ENCODE peak calls at places on chromosomes 5 and 9, in five cellular contexts. One of them, this sample, is unnamed.

GRCh38 chr9:38036359-38037084 is 32.5 kb downstream of the SHB start:
- DNase-seq in DND-41: no peak
- DNase-seq in stimulated activated CD4-positive, alpha-beta T cell treated with anti-CD3 and anti-CD28 coated beads, Interleukin-15, amount 100 ng/mL, for 24 hours: no peak
- DNase-seq in frontal cortex: no peak
- DNase-seq in mesothelial cell of epicardium: no peak
- DNase-seq in this sample: no peak

GRCh38 chr5:136155769-136156168 is 23.1 kb downstream of the SMAD5 start:
- DNase-seq in mesothelial cell of epicardium: no peak
- DNase-seq in frontal cortex: no peak
- DNase-seq in DND-41: no peak
- DNase-seq in stimulated activated CD4-positive, alpha-beta T cell treated with anti-CD3 and anti-CD28 coated beads, Interleukin-15, amount 100 ng/mL, for 24 hours: no peak
- DNase-seq in this sample: no peak

GRCh38 chr5:87147441-87147840 is 120.2 kb upstream of the RASA1 start:
- DNase-seq in mesothelial cell of epicardium: no peak
- DNase-seq in frontal cortex: no peak
- DNase-seq in DND-41: no peak
- DNase-seq in stimulated activated CD4-positive, alpha-beta T cell treated with anti-CD3 and anti-CD28 coated beads, Interleukin-15, amount 100 ng/mL, for 24 hours: no peak
- DNase-seq in this sample: no peak

GRCh38 chr9:13728121-13728520 is 448.6 kb upstream of the MPDZ start:
- DNase-seq in mesothelial cell of epicardium: no peak
- DNase-seq in frontal cortex: no peak
- DNase-seq in DND-41: no peak
- DNase-seq in stimulated activated CD4-positive, alpha-beta T cell treated with anti-CD3 and anti-CD28 coated beads, Interleukin-15, amount 100 ng/mL, for 24 hours: no peak
- DNase-seq in this sample: no peak

GRCh38 chr9:121736147-121736721 is 84.8 kb downstream of the DAB2IP start:
- DNase-seq in frontal cortex: peak; percentile 61
- DNase-seq in DND-41: no peak
- DNase-seq in stimulated activated CD4-positive, alpha-beta T cell treated with anti-CD3 and anti-CD28 coated beads, Interleukin-15, amount 100 ng/mL, for 24 hours: no peak
- DNase-seq in mesothelial cell of epicardium: peak; percentile 50
- DNase-seq in this sample: no peak

GRCh38 chr5:80481019-80481893 is 6.6 kb upstream of the FAM151B start:
- DNase-seq in stimulated activated CD4-positive, alpha-beta T cell treated with anti-CD3 and anti-CD28 coated beads, Interleukin-15, amount 100 ng/mL, for 24 hours: peak; percentile 47
- DNase-seq in frontal cortex: no peak
- DNase-seq in DND-41: peak; percentile 37
- DNase-seq in mesothelial cell of epicardium: no peak
- DNase-seq in this sample: peak; percentile 67

GRCh38 chr9:5013379-5013778 is 28.3 kb downstream of the JAK2 start:
- DNase-seq in frontal cortex: no peak
- DNase-seq in DND-41: no peak
- DNase-seq in mesothelial cell of epicardium: no peak
- DNase-seq in stimulated activated CD4-positive, alpha-beta T cell treated with anti-CD3 and anti-CD28 coated beads, Interleukin-15, amount 100 ng/mL, for 24 hours: no peak
- DNase-seq in this sample: no peak

GRCh38 chr5:91957671-91958070 is 574.6 kb upstream of the ARRDC3 start:
- DNase-seq in DND-41: no peak
- DNase-seq in frontal cortex: no peak
- DNase-seq in mesothelial cell of epicardium: no peak
- DNase-seq in stimulated activated CD4-positive, alpha-beta T cell treated with anti-CD3 and anti-CD28 coated beads, Interleukin-15, amount 100 ng/mL, for 24 hours: no peak
- DNase-seq in this sample: no peak

GRCh38 chr5:81579525-81579924 is 171.4 kb downstream of the SSBP2 start:
- DNase-seq in mesothelial cell of epicardium: no peak
- DNase-seq in stimulated activated CD4-positive, alpha-beta T cell treated with anti-CD3 and anti-CD28 coated beads, Interleukin-15, amount 100 ng/mL, for 24 hours: no peak
- DNase-seq in DND-41: no peak
- DNase-seq in frontal cortex: no peak
- DNase-seq in this sample: no peak

GRCh38 chr5:1112596-1113331 is 901 bp upstream of the SLC12A7 start:
- DNase-seq in DND-41: no peak
- DNase-seq in stimulated activated CD4-positive, alpha-beta T cell treated with anti-CD3 and anti-CD28 coated beads, Interleukin-15, amount 100 ng/mL, for 24 hours: no peak
- DNase-seq in mesothelial cell of epicardium: no peak
- DNase-seq in frontal cortex: no peak
- DNase-seq in this sample: no peak

This sample was measured in activated naive CD4-positive, alpha-beta T cell treated with anti-CD3 and anti-CD28 coated beads, Interleukin-2, amount 10 ng/mL, durations not matched to agents 7 days and 5 days.